ENCODE peak calls at places on chromosomes 2 and 18, in eight cellular contexts. One of them, this sample, is unnamed.

GRCh38 chr18:64037812-64038414 is 68.0 kb downstream of the SERPINB8 start:
- DNase-seq in fibroblast of lung: peak; percentile 31
- DNase-seq in effector CD4-positive, alpha-beta T cell: no peak
- DNase-seq in fibroblast of mammary gland: peak; percentile 23
- DNase-seq in pons: peak; percentile 40
- DNase-seq in HFF-Myc: peak; percentile 16
- DNase-seq in IMR-90: peak; percentile 11
- DNase-seq in immature natural killer cell: no peak
- DNase-seq in this sample: peak; percentile 63

GRCh38 chr2:232588680-232589585 is 38.4 kb downstream of the EIF4E2 start:
- DNase-seq in immature natural killer cell: no peak
- DNase-seq in HFF-Myc: peak; percentile 48
- DNase-seq in pons: peak; percentile 38
- DNase-seq in fibroblast of mammary gland: peak; percentile 81
- DNase-seq in IMR-90: peak; percentile 86
- DNase-seq in fibroblast of lung: peak; percentile 79
- DNase-seq in effector CD4-positive, alpha-beta T cell: no peak
- DNase-seq in this sample: no peak

GRCh38 chr18:79586436-79587297 is 92.9 kb upstream of the CTDP1 start:
- DNase-seq in IMR-90: no peak
- DNase-seq in pons: no peak
- DNase-seq in HFF-Myc: no peak
- DNase-seq in effector CD4-positive, alpha-beta T cell: no peak
- DNase-seq in fibroblast of lung: no peak
- DNase-seq in immature natural killer cell: no peak
- DNase-seq in fibroblast of mammary gland: no peak
- DNase-seq in this sample: no peak

GRCh38 chr2:219244789-219245147 is 476 bp downstream of the GLB1L start:
- DNase-seq in pons: no peak
- DNase-seq in effector CD4-positive, alpha-beta T cell: no peak
- DNase-seq in fibroblast of lung: no peak
- DNase-seq in IMR-90: no peak
- DNase-seq in fibroblast of mammary gland: no peak
- DNase-seq in HFF-Myc: no peak
- DNase-seq in immature natural killer cell: no peak
- DNase-seq in this sample: no peak

GRCh38 chr2:150136407-150136806 is 351.1 kb downstream of the RND3 start:
- DNase-seq in fibroblast of mammary gland: peak; percentile 54
- DNase-seq in pons: no peak
- DNase-seq in effector CD4-positive, alpha-beta T cell: no peak
- DNase-seq in HFF-Myc: no peak
- DNase-seq in immature natural killer cell: no peak
- DNase-seq in IMR-90: no peak
- DNase-seq in fibroblast of lung: peak; percentile 52
- DNase-seq in this sample: no peak

GRCh38 chr2:189641565-189641964 is 19.7 kb upstream of the ASNSD1 start:
- DNase-seq in HFF-Myc: no peak
- DNase-seq in pons: no peak
- DNase-seq in IMR-90: peak; percentile 66
- DNase-seq in fibroblast of lung: no peak
- DNase-seq in fibroblast of mammary gland: peak; percentile 23
- DNase-seq in effector CD4-positive, alpha-beta T cell: no peak
- DNase-seq in immature natural killer cell: no peak
- DNase-seq in this sample: no peak

GRCh38 chr18:26746284-26747130 is 119.0 kb downstream of the AQP4 start:
- DNase-seq in HFF-Myc: no peak
- DNase-seq in effector CD4-positive, alpha-beta T cell: no peak
- DNase-seq in IMR-90: no peak
- DNase-seq in fibroblast of mammary gland: peak; percentile 26
- DNase-seq in immature natural killer cell: no peak
- DNase-seq in fibroblast of lung: peak; percentile 27
- DNase-seq in pons: no peak
- DNase-seq in this sample: no peak

GRCh38 chr2:199543606-199544172 is 86.0 kb upstream of the SATB2 start:
- DNase-seq in HFF-Myc: no peak
- DNase-seq in pons: no peak
- DNase-seq in IMR-90: no peak
- DNase-seq in fibroblast of mammary gland: no peak
- DNase-seq in effector CD4-positive, alpha-beta T cell: no peak
- DNase-seq in fibroblast of lung: no peak
- DNase-seq in immature natural killer cell: no peak
- DNase-seq in this sample: no peak

GRCh38 chr2:71589763-71590162 is 136.4 kb downstream of the DYSF start:
- DNase-seq in effector CD4-positive, alpha-beta T cell: no peak
- DNase-seq in pons: no peak
- DNase-seq in immature natural killer cell: no peak
- DNase-seq in fibroblast of lung: no peak
- DNase-seq in IMR-90: no peak
- DNase-seq in HFF-Myc: no peak
- DNase-seq in fibroblast of mammary gland: no peak
- DNase-seq in this sample: no peak

GRCh38 chr2:47190188-47190818 is 35.2 kb upstream of the STPG4 start:
- DNase-seq in immature natural killer cell: no peak
- DNase-seq in effector CD4-positive, alpha-beta T cell: no peak
- DNase-seq in HFF-Myc: no peak
- DNase-seq in IMR-90: peak; percentile 84
- DNase-seq in fibroblast of lung: no peak
- DNase-seq in fibroblast of mammary gland: peak; percentile 61
- DNase-seq in pons: no peak
- DNase-seq in this sample: no peak

GRCh38 chr2:152542995-152543481 is 174.2 kb downstream of the PRPF40A start:
- DNase-seq in HFF-Myc: peak; percentile 81
- DNase-seq in IMR-90: peak; percentile 100
- DNase-seq in effector CD4-positive, alpha-beta T cell: no peak
- DNase-seq in pons: peak; percentile 97
- DNase-seq in immature natural killer cell: no peak
- DNase-seq in fibroblast of lung: peak; percentile 87
- DNase-seq in fibroblast of mammary gland: peak; percentile 97
- DNase-seq in this sample: no peak

GRCh38 chr18:11808001-11808855 is 43.0 kb upstream of the CHMP1B start:
- DNase-seq in IMR-90: peak; percentile 64
- DNase-seq in pons: no peak
- DNase-seq in immature natural killer cell: no peak
- DNase-seq in effector CD4-positive, alpha-beta T cell: no peak
- DNase-seq in fibroblast of lung: peak; percentile 84
- DNase-seq in HFF-Myc: no peak
- DNase-seq in fibroblast of mammary gland: peak; percentile 73
- DNase-seq in this sample: no peak

This sample was measured in HuH-7.